ENCODE peak calls at places on chromosomes 7 and 10, in eight cellular contexts. U is H9, Q is heart left ventricle, J is astrocyte, W is brain microvascular endothelial cell, K is dorsolateral prefrontal cortex, P is IMR-90, E is vagina. V is an unnamed sample.

GRCh38 chr7:94395141-94396041 is 696 bp downstream of the COL1A2 start:
- DNase-seq in P (peak; percentile 90), W (peak; percentile 82), U (peak; percentile 61), E (no peak), J (peak; percentile 70), K (no peak), Q (no peak), V (peak; percentile 88)

GRCh38 chr10:1289591-1289990 is 233.4 kb downstream of the WDR37 start:
- DNase-seq in P (no peak), K (no peak), W (no peak), J (no peak), U (no peak), E (no peak), Q (no peak), V (no peak)

GRCh38 chr10:85811405-85811804 is 555.2 kb downstream of the GRID1 start:
- DNase-seq in E (no peak), Q (no peak), U (no peak), K (no peak), P (no peak), W (no peak), J (no peak), V (no peak)

GRCh38 chr7:157666530-157667040 is 329.8 kb downstream of the DNAJB6 start:
- DNase-seq in Q (no peak), W (no peak), J (no peak), P (no peak), E (no peak), U (no peak), K (no peak), V (no peak)

GRCh38 chr7:98995111-98995510 is 116.8 kb downstream of the TRRAP start:
- DNase-seq in P (no peak), U (no peak), Q (no peak), K (no peak), E (no peak), W (no peak), J (no peak), V (no peak)

GRCh38 chr7:98691619-98692018 is 74.5 kb downstream of the NPTX2 start:
- DNase-seq in U (no peak), J (no peak), P (no peak), Q (no peak), K (no peak), E (no peak), W (no peak), V (no peak)

GRCh38 chr7:88109612-88110011 is 110.2 kb downstream of the SRI start:
- DNase-seq in Q (no peak), W (no peak), U (no peak), E (no peak), P (no peak), J (no peak), K (no peak), V (no peak)

GRCh38 chr10:62248465-62248864 is 20.2 kb downstream of the RTKN2 start:
- DNase-seq in Q (no peak), W (no peak), U (no peak), K (no peak), P (peak; percentile 30), J (no peak), E (no peak), V (no peak)

GRCh38 chr7:145123502-145123901 is 287.6 kb upstream of the TPK1 start:
- DNase-seq in P (no peak), U (no peak), E (no peak), J (no peak), Q (no peak), K (no peak), W (no peak), V (no peak)

GRCh38 chr7:83468251-83468739 is 180.6 kb downstream of the SEMA3E start:
- DNase-seq in U (peak; percentile 78), J (peak; percentile 98), P (peak; percentile 99), K (peak; percentile 93), E (no peak), W (peak; percentile 99), Q (peak; percentile 71), V (peak; percentile 68)

GRCh38 chr10:10956681-10957225 is 60.9 kb upstream of the CELF2 start:
- DNase-seq in K (no peak), E (no peak), Q (no peak), J (no peak), U (no peak), P (no peak), W (no peak), V (no peak)

GRCh38 chr7:116542618-116543017 is 17.8 kb downstream of the CAV1 start:
- DNase-seq in K (no peak), U (no peak), W (peak; percentile 47), J (peak; percentile 68), P (peak; percentile 94), E (no peak), Q (no peak), V (no peak)

GRCh38 chr10:62814901-62815372 is 1.2 kb downstream of the EGR2 start:
- DNase-seq in J (peak; percentile 11), Q (no peak), P (no peak), W (no peak), U (no peak), E (no peak), K (peak; percentile 44), V (no peak)

GRCh38 chr10:125263551-125263950 is 103.2 kb upstream of the CTBP2 start:
- DNase-seq in Q (no peak), J (peak; percentile 60), U (no peak), P (peak; percentile 45), W (no peak), E (peak; percentile 25), K (no peak), V (no peak)

GRCh38 chr10:24465899-24466615 is 257.1 kb downstream of the KIAA1217 start:
- DNase-seq in W (peak; percentile 93), J (peak; percentile 98), P (peak; percentile 96), U (no peak), K (no peak), E (no peak), Q (no peak), V (no peak)

GRCh38 chr10:24463683-24464426 is 254.9 kb downstream of the KIAA1217 start:
- DNase-seq in W (peak; percentile 57), K (no peak), E (no peak), J (peak; percentile 97), Q (no peak), P (peak; percentile 98), U (no peak), V (no peak)

GRCh38 chr10:24466616-24466949 is 257.1 kb downstream of the ARHGAP21 start:
- DNase-seq in J (no peak), W (no peak), P (no peak), K (no peak), Q (no peak), U (no peak), E (no peak), V (no peak)

GRCh38 chr10:24467094-24467493 is 256.6 kb downstream of the ARHGAP21 start:
- DNase-seq in Q (no peak), E (no peak), P (no peak), W (no peak), K (no peak), U (no peak), J (no peak), V (no peak)

DNA sequence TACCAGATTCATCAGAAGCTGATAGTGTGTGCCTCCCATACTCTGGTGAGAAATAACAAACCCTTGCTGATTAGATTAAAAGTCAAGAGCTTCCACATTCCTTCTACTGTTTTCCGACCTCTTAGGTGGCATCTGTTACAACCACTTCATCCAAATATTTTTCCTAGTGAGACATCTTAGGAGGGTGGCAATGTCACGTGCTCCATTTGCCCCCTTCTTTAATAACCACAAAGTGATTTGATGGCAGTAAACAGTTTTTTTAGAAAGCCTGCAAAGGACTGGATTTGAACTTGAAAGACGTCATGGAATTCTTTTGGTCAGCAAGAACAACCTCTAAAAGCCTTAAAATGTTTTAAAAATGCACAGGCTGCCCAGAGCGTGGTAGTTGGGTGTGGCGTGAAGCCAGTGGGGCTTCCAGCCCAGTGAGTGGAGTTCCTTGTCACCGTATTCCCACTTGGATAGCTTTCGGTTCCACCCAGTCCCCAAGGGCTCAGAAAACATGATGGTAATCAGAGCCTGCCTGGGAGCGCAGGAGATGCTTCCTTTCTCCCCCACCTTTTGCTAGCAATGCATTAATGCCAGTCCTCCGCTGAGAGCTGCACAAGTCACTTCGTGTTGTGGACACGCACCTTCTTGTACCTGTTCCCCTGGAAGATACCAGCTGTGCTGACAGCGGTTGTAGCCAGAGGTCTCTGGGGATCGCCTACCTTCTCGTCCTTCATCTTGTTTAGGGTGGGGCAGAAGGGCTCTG is 256.4 kb downstream of the KIAA1217 start:
- DNase-seq in U (no peak), J (peak; percentile 99), K (no peak), E (no peak), Q (no peak), W (peak; percentile 88), P (peak; percentile 91), V (no peak)
- H3K27ac ChIP-seq in U (no peak overlapping the region), J (peak overlapping the region; percentile 92), K (no peak overlapping the region), E (peak overlapping the region; percentile 70), Q (peak overlapping the region; percentile 20), W (peak overlapping the region; percentile 92), P (peak overlapping the region; percentile 95), V (no peak overlapping the region)

GRCh38 chr10:5688587-5688986 is 3.9 kb downstream of the TASOR2 start:
- DNase-seq in U (no peak), K (no peak), J (no peak), Q (no peak), W (no peak), P (no peak), E (no peak), V (no peak)

GRCh38 chr10:5697342-5697741 is 12.7 kb downstream of the TASOR2 start:
- DNase-seq in W (no peak), Q (no peak), U (no peak), K (no peak), E (no peak), J (no peak), P (no peak), V (no peak)

GRCh38 chr10:5692476-5693358 is 8.1 kb downstream of the TASOR2 start:
- DNase-seq in W (peak; percentile 14), Q (peak; percentile 42), U (peak; percentile 62), J (peak; percentile 23), K (peak; percentile 61), E (no peak), P (peak; percentile 19), V (peak; percentile 66)

GRCh38 chr10:5694573-5694972 is 9.9 kb downstream of the TASOR2 start:
- DNase-seq in U (no peak), Q (no peak), W (no peak), E (no peak), K (no peak), J (no peak), P (no peak), V (no peak)

GRCh38 chr10:5691786-5692185 is 7.1 kb downstream of the TASOR2 start:
- DNase-seq in W (no peak), E (no peak), P (no peak), J (no peak), K (no peak), U (no peak), Q (no peak), V (no peak)
- H3K27ac ChIP-seq in W (no peak overlapping the region), E (no peak overlapping the region), P (no peak overlapping the region), J (no peak overlapping the region), K (no peak overlapping the region), U (no peak overlapping the region), Q (no peak overlapping the region), V (no peak overlapping the region)

GRCh38 chr7:123047955-123048354 is 52.5 kb upstream of the TAS2R16 start:
- DNase-seq in K (no peak), J (no peak), E (no peak), U (no peak), Q (no peak), W (no peak), P (no peak), V (no peak)
- H3K27ac ChIP-seq in K (no peak overlapping the region), J (no peak overlapping the region), E (no peak overlapping the region), U (no peak overlapping the region), Q (no peak overlapping the region), W (no peak overlapping the region), P (no peak overlapping the region), V (no peak overlapping the region)

GRCh38 chr7:38880035-38880434 is 29.0 kb downstream of the VPS41 start:
- DNase-seq in K (no peak), E (no peak), U (no peak), W (no peak), Q (no peak), P (no peak), J (no peak), V (no peak)
- H3K27ac ChIP-seq in K (peak overlapping the region; percentile 63), E (no peak overlapping the region), U (no peak overlapping the region), W (no peak overlapping the region), Q (no peak overlapping the region), P (no peak overlapping the region), J (no peak overlapping the region), V (no peak overlapping the region)

V was measured in sigmoid colon.